ENCODE peak calls at places on chromosome 13, in four cellular contexts. L is activated T-cell treated with anti-CD3 and anti-CD28 coated beads, Interleukin-2, amount 50 U/mL, for 48 hours; X is Daoy; Y is type B pancreatic cell. O is an unnamed sample.

GRCh38 chr13:30466358-30466714 is 600 bp upstream of the HMGB1 start:
- DNase-seq in L (no peak), X (peak; percentile 39), Y (no peak), O (peak; percentile 80)

GRCh38 chr13:91526543-91527033 is 128.2 kb downstream of the GPC5 start:
- DNase-seq in L (no peak), X (no peak), Y (no peak), O (no peak)

GRCh38 chr13:20616059-20616797 is 49.3 kb downstream of the IFT88 start:
- DNase-seq in L (no peak), X (peak; percentile 16), Y (no peak), O (peak; percentile 83)

GRCh38 chr13:63512095-63512494 is 2096.4 kb upstream of the PCDH20 start:
- DNase-seq in L (no peak), X (no peak), Y (no peak), O (no peak)

GRCh38 chr13:109140054-109140776 is 510.8 kb downstream of the MYO16 start:
- DNase-seq in L (no peak), X (no peak), Y (no peak), O (no peak)

GRCh38 chr13:50378513-50378970 is 363.3 kb downstream of the KCNRG start:
- DNase-seq in L (no peak), X (no peak), Y (no peak), O (no peak)

GRCh38 chr13:101523154-101523669 is 70.7 kb downstream of the ITGBL1 start:
- DNase-seq in L (no peak), X (no peak), Y (no peak), O (peak; percentile 26)

GRCh38 chr13:20197361-20197834 is 4.7 kb upstream of the GJB2 start:
- DNase-seq in L (no peak), X (peak; percentile 39), Y (no peak), O (peak; percentile 51)

GRCh38 chr13:84896128-84896527 is 903.1 kb downstream of the SLITRK6 start:
- DNase-seq in L (peak; percentile 52), X (peak; percentile 42), Y (no peak), O (peak; percentile 45)

GRCh38 chr13:30840515-30840914 is 65.6 kb upstream of the MEDAG start:
- DNase-seq in L (no peak), X (no peak), Y (no peak), O (no peak)

GRCh38 chr13:84651288-84651687 is 769.0 kb upstream of the SLITRK1 start:
- DNase-seq in L (no peak), X (no peak), Y (no peak), O (peak; percentile 49)

GRCh38 chr13:26839682-26840081 is 79.1 kb upstream of the GPR12 start:
- DNase-seq in L (no peak), X (no peak), Y (no peak), O (no peak)

GRCh38 chr13:97627566-97627965 is 193.6 kb downstream of the RAP2A start:
- DNase-seq in L (no peak), X (peak; percentile 23), Y (no peak), O (peak; percentile 79)

GRCh38 chr13:87925006-87925405 is 253.8 kb downstream of the SLITRK5 start:
- DNase-seq in L (no peak), X (no peak), Y (no peak), O (no peak)

GRCh38 chr13:45120967-45121366 is 657 bp downstream of the GTF2F2 start:
- DNase-seq in L (no peak), X (no peak), Y (no peak), O (no peak)

GRCh38 chr13:35285677-35286076 is 190.8 kb downstream of the MAB21L1 start:
- DNase-seq in L (no peak), X (no peak), Y (no peak), O (no peak)

GRCh38 chr13:78593652-78594494 is 9.5 kb downstream of the POU4F1 start:
- DNase-seq in L (no peak), X (no peak), Y (no peak), O (no peak)

GRCh38 chr13:110017379-110017778 is 231.0 kb upstream of the IRS2 start:
- DNase-seq in L (no peak), X (peak; percentile 87), Y (no peak), O (peak; percentile 98)

GRCh38 chr13:58434943-58435342 is 803.4 kb downstream of the PCDH17 start:
- DNase-seq in L (no peak), X (no peak), Y (no peak), O (no peak)

GRCh38 chr13:108020027-108020426 is 195.3 kb downstream of the LIG4 start:
- DNase-seq in L (no peak), X (no peak), Y (no peak), O (no peak)

GRCh38 chr13:74290324-74290773 is 156.1 kb upstream of the KLF12 start:
- DNase-seq in L (no peak), X (peak; percentile 28), Y (no peak), O (peak; percentile 90)

GRCh38 chr13:106573279-106573831 is 5.4 kb upstream of the ARGLU1 start:
- DNase-seq in L (no peak), X (no peak), Y (no peak), O (peak; percentile 49)

GRCh38 chr13:36919833-36920611 is at the start of gene SMAD9:
- DNase-seq in L (peak; percentile 31), X (peak; percentile 65), Y (peak; percentile 79), O (peak; percentile 59)

GRCh38 chr13:75326173-75327131 is 155.5 kb downstream of the TBC1D4 start:
- DNase-seq in L (peak; percentile 75), X (peak; percentile 23), Y (no peak), O (peak; percentile 62)

GRCh38 chr13:111065698-111066097 is 49.4 kb upstream of the ARHGEF7 start:
- DNase-seq in L (no peak), X (no peak), Y (no peak), O (no peak)

GRCh38 chr13:73544175-73544574 is 485.4 kb downstream of the KLF5 start:
- DNase-seq in L (no peak), X (no peak), Y (no peak), O (no peak)

O was measured in LHCN-M2.